ENCODE peak calls at places on chromosomes 11 and 22, in six cellular contexts. Z, H, S, J, R and N are unnamed samples.

GRCh38 chr11:26700536-26701235 is 21.2 kb downstream of the SLC5A12 start:
- DNase-seq in Z (no peak), H (no peak), S (no peak), J (no peak), R (no peak), N (no peak)

GRCh38 chr11:68963779-68964178 is 17.0 kb downstream of the MRGPRD start:
- DNase-seq in Z (no peak), H (no peak), S (no peak), J (no peak), R (no peak), N (peak)

GRCh38 chr11:33920838-33921613 is 29.1 kb upstream of the LMO2 start:
- DNase-seq in Z (no peak), H (no peak), S (no peak), J (no peak), R (no peak), N (no peak)

GRCh38 chr11:31802990-31803812 is 7.9 kb downstream of the PAX6 start:
- DNase-seq in Z (no peak), H (no peak), S (no peak), J (no peak), R (no peak), N (no peak)

GRCh38 chr11:34501962-34502361 is 11.6 kb downstream of the ELF5 start:
- DNase-seq in Z (no peak), H (no peak), S (no peak), J (no peak), R (no peak), N (no peak)

GRCh38 chr22:49968313-49968830 is 7.8 kb downstream of the PIM3 start:
- DNase-seq in Z (no peak), H (no peak), S (peak), J (peak), R (no peak), N (peak)

GRCh38 chr11:412641-413119 is 2.1 kb downstream of the SIGIRR start:
- DNase-seq in Z (no peak), H (no peak), S (no peak), J (no peak), R (no peak), N (no peak)

GRCh38 chr11:78657441-78657840 is 82.8 kb upstream of the NARS2 start:
- DNase-seq in Z (no peak), H (no peak), S (no peak), J (no peak), R (no peak), N (no peak)

GRCh38 chr11:8040261-8040920 is 40.6 kb upstream of the TUB start:
- DNase-seq in Z (no peak), H (no peak), S (no peak), J (no peak), R (no peak), N (no peak)

GRCh38 chr22:40218723-40219294 is 41.1 kb downstream of the TNRC6B start:
- DNase-seq in Z (no peak), H (no peak), S (peak), J (no peak), R (no peak), N (peak)

GRCh38 chr11:30422389-30422788 is 99.5 kb downstream of the ARL14EP start:
- DNase-seq in Z (no peak), H (no peak), S (no peak), J (no peak), R (no peak), N (no peak)

GRCh38 chr22:36149464-36149863 is 11.1 kb downstream of the APOL3 start:
- DNase-seq in Z (no peak), H (no peak), S (no peak), J (no peak), R (no peak), N (no peak)

GRCh38 chr11:106216281-106216680 is 138.8 kb downstream of the AASDHPPT start:
- DNase-seq in Z (no peak), H (no peak), S (no peak), J (no peak), R (no peak), N (no peak)

GRCh38 chr11:31798057-31799035 is 12.8 kb downstream of the PAX6 start:
- DNase-seq in Z (no peak), H (no peak), S (no peak), J (no peak), R (no peak), N (no peak)

GRCh38 chr11:122852071-122852831 is 14.0 kb downstream of the CRTAM start:
- DNase-seq in Z (no peak), H (peak), S (no peak), J (no peak), R (no peak), N (no peak)

GRCh38 chr11:18844753-18845367 is 53.3 kb upstream of the PTPN5 start:
- DNase-seq in Z (peak), H (peak), S (no peak), J (no peak), R (peak), N (no peak)

GRCh38 chr22:37115032-37115431 is 5.5 kb upstream of the TMPRSS6 start:
- DNase-seq in Z (no peak), H (no peak), S (no peak), J (no peak), R (no peak), N (no peak)

GRCh38 chr11:62725686-62726085 is 1.6 kb downstream of the HNRNPUL2 start:
- DNase-seq in Z (no peak), H (peak), S (peak), J (no peak), R (no peak), N (no peak)

GRCh38 chr11:96033054-96033453 is 109.1 kb upstream of the MTMR2 start:
- DNase-seq in Z (no peak), H (peak), S (no peak), J (no peak), R (no peak), N (no peak)

GRCh38 chr11:57761301-57762234 is at the start of gene CTNND1:
- DNase-seq in Z (peak), H (peak), S (peak), J (peak), R (peak), N (peak)

GRCh38 chr11:62654297-62654696 is 1.2 kb upstream of the INTS5 start:
- DNase-seq in Z (no peak), H (no peak), S (no peak), J (no peak), R (no peak), N (no peak)

GRCh38 chr11:46295312-46295995 is 18.0 kb downstream of the CREB3L1 start:
- DNase-seq in Z (no peak), H (no peak), S (no peak), J (peak), R (no peak), N (no peak)

GRCh38 chr11:23897453-23898289 is 599.2 kb upstream of the LUZP2 start:
- DNase-seq in Z (no peak), H (peak), S (no peak), J (no peak), R (no peak), N (no peak)

GRCh38 chr11:61797263-61797944 is 4.7 kb downstream of the FEN1 start:
- DNase-seq in Z (peak), H (peak), S (peak), J (peak), R (peak), N (no peak)

GRCh38 chr11:30488304-30488998 is 97.7 kb downstream of the MPPED2 start:
- DNase-seq in Z (no peak), H (peak), S (peak), J (no peak), R (no peak), N (no peak)

GRCh38 chr11:120573756-120574354 is 62.3 kb downstream of the GRIK4 start:
- DNase-seq in Z (no peak), H (no peak), S (no peak), J (no peak), R (no peak), N (no peak)

GRCh38 chr11:100851584-100852152 is 164.6 kb downstream of the ARHGAP42 start:
- DNase-seq in Z (no peak), H (peak), S (no peak), J (no peak), R (no peak), N (no peak)

GRCh38 chr11:8321876-8322275 is 58.2 kb upstream of the LMO1 start:
- DNase-seq in Z (no peak), H (no peak), S (no peak), J (no peak), R (no peak), N (no peak)

GRCh38 chr11:62081378-62082291 is 42.2 kb upstream of the INCENP start:
- DNase-seq in Z (peak), H (peak), S (peak), J (peak), R (peak), N (peak)

GRCh38 chr11:96257036-96257435 is 86.0 kb downstream of the MAML2 start:
- DNase-seq in Z (no peak), H (no peak), S (no peak), J (no peak), R (no peak), N (no peak)

GRCh38 chr11:12222099-12222751 is 111.8 kb downstream of the MICAL2 start:
- DNase-seq in Z (no peak), H (no peak), S (peak), J (peak), R (no peak), N (no peak)

GRCh38 chr11:131582021-131582531 is 211.7 kb downstream of the NTM start:
- DNase-seq in Z (no peak), H (no peak), S (no peak), J (no peak), R (no peak), N (no peak)

GRCh38 chr11:46223252-46223513 is 54.3 kb upstream of the CREB3L1 start:
- DNase-seq in Z (no peak), H (no peak), S (no peak), J (no peak), R (no peak), N (no peak)

GRCh38 chr22:27874185-27874584 is 44.9 kb downstream of the PITPNB start:
- DNase-seq in Z (no peak), H (no peak), S (no peak), J (no peak), R (no peak), N (no peak)

GRCh38 chr11:13090228-13090708 is 81.2 kb downstream of the RASSF10 start:
- DNase-seq in Z (no peak), H (no peak), S (no peak), J (no peak), R (no peak), N (no peak)

GRCh38 chr11:69563946-69564780 is 76.8 kb upstream of the CCND1 start:
- DNase-seq in Z (no peak), H (no peak), S (no peak), J (no peak), R (no peak), N (peak)

GRCh38 chr11:92440701-92441338 is 216.2 kb downstream of the FAT3 start:
- DNase-seq in Z (no peak), H (no peak), S (no peak), J (no peak), R (no peak), N (no peak)

GRCh38 chr11:117823941-117824420 is 563 bp downstream of the FXYD2 start:
- DNase-seq in Z (no peak), H (no peak), S (peak), J (peak), R (no peak), N (peak)

GRCh38 chr11:117822522-117823033 is 2.0 kb downstream of the FXYD2 start:
- DNase-seq in Z (no peak), H (no peak), S (no peak), J (no peak), R (no peak), N (no peak)

GRCh38 chr11:117824571-117825537 is at the start of gene FXYD2:
- DNase-seq in Z (no peak), H (no peak), S (no peak), J (peak), R (no peak), N (peak)

GRCh38 chr11:117822031-117822521 is 2.5 kb downstream of the FXYD2 start:
- DNase-seq in Z (no peak), H (peak), S (no peak), J (no peak), R (no peak), N (peak)

GRCh38 chr11:117823294-117823940 is 1.1 kb downstream of the FXYD2 start:
- DNase-seq in Z (no peak), H (no peak), S (no peak), J (peak), R (no peak), N (peak)
- TF ChIP-seq CTCF in Z (peak), H (peak), S (no peak), J (no peak), R (no peak), N (no peak)

DNA sequence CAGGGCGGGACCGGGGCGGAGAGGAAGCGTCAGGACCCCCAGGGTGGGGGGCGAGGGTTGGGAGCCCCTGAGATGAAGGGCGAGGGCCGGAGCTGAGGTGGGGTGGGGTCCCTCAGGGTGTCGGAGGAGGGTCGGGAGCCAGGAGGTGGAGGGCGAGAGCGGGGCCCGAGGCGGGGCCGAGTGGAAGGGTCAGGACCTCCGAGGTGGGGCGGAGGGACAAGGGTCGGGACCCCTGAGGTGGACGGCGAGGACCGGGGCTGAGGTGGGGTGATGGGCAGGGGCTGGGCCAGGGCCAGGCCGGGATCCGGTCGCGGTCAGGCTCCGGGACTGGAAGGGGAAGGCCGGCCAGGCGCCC is 409 bp downstream of the SMC1B start:
- DNase-seq in Z (no peak), H (no peak), S (no peak), J (no peak), R (no peak), N (no peak)
- H3K4me3 ChIP-seq in Z (no peak), H (no peak), S (peak), J (no peak), R (peak), N (peak)

DNA sequence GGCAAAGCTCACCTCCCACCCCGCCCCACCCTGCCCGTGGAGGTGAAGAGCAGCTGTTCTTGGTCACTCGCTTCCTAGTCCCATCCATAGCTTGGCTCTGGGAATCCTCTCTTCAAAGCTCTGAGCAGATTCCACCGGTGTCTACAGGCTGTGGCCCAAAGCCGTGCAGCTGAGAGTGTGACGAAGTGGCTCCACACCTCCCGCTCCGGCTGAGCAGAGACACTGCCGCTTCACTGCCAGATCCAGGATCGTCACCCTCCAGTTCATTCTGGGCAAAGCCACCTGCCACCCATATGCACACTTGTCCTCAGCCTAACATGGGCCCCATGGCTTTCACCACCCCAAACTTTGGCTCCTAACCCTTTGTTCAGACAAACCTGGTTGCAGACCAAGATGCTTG is 532.9 kb upstream of the B3GAT1 start:
- DNase-seq in Z (no peak), H (no peak), S (no peak), J (no peak), R (no peak), N (no peak)
- H3K27ac ChIP-seq in Z (no peak), H (no peak), S (no peak), J (no peak), R (no peak), N (no peak)

GRCh38 chr11:44430140-44430539 is 120.2 kb upstream of the ALX4 start:
- DNase-seq in Z (no peak), H (no peak), S (no peak), J (no peak), R (no peak), N (peak)

GRCh38 chr11:44426119-44426518 is 116.2 kb upstream of the ALX4 start:
- DNase-seq in Z (no peak), H (no peak), S (no peak), J (no peak), R (no peak), N (peak)

GRCh38 chr11:44424841-44425240 is 114.9 kb upstream of the ALX4 start:
- DNase-seq in Z (no peak), H (peak), S (no peak), J (no peak), R (no peak), N (no peak)

GRCh38 chr11:44426958-44427357 is 117.0 kb upstream of the ALX4 start:
- DNase-seq in Z (no peak), H (no peak), S (no peak), J (no peak), R (no peak), N (peak)

DNA sequence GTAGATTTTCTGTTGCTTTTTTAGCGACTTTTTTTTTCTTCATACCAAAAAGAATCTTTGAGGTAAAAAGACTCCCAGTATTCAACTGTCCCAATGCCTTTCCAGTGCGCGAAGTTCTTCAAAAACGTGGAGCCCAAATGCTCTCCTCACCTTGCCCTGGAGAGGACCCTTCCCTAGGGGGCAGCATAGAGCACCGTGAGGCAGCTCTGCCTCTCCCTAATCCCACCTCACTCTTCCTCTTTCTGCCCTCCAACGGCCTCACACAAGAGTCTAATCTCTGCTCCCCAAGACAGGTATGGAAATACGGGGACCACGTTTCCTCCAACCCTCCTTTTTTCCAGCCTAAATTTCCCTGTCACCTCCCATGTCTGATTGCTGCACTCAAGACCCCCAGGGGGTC is 117.5 kb upstream of the ALX4 start:
- DNase-seq in Z (no peak), H (peak), S (peak), J (no peak), R (no peak), N (peak)
- TF ChIP-seq CTCF in Z (peak), H (peak), S (no peak), J (no peak), R (peak), N (no peak)

DNA sequence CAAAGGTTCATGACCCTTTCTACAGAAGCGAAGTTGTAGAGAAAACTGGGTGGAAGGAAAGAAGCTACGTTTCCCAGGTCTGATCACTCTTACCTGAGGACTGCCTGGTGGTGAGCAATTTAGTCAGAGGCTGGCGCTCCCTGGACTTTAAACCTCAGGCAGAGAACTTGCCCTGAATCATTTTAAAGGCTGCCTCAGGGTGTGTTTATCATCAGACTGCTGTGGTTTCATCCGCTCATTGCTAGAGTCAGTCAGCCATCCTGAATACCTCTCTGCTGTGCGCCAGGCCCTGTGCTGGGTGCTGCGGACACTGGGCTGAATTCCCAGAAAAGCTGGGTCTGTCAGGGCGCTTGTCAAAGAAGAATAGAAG is 2.7 kb downstream of the DTX4 start:
- DNase-seq in Z (no peak), H (peak), S (peak), J (no peak), R (no peak), N (no peak)
- H3K4me3 ChIP-seq in Z (no peak), H (peak), S (peak), J (no peak), R (no peak), N (no peak)

GRCh38 chr11:36638586-36638985 is 40.5 kb upstream of the RAG2 start:
- DNase-seq in Z (no peak), H (no peak), S (no peak), J (no peak), R (no peak), N (no peak)
- H3K27ac ChIP-seq in Z (no peak), H (no peak), S (no peak), J (no peak), R (no peak), N (no peak)

GRCh38 chr11:9776203-9776602 is 112.3 kb downstream of the SWAP70 start:
- DNase-seq in Z (no peak), H (peak), S (no peak), J (no peak), R (no peak), N (no peak)

GRCh38 chr11:9775393-9775780 is 111.5 kb downstream of the SWAP70 start:
- DNase-seq in Z (no peak), H (no peak), S (no peak), J (no peak), R (no peak), N (no peak)

GRCh38 chr11:9774109-9774508 is 110.2 kb downstream of the SWAP70 start:
- DNase-seq in Z (no peak), H (no peak), S (no peak), J (no peak), R (no peak), N (no peak)

GRCh38 chr11:9773524-9773923 is 109.6 kb downstream of the SWAP70 start:
- DNase-seq in Z (no peak), H (no peak), S (no peak), J (no peak), R (no peak), N (no peak)

GRCh38 chr11:9774591-9775392 is 110.9 kb downstream of the SWAP70 start:
- DNase-seq in Z (no peak), H (peak), S (no peak), J (no peak), R (no peak), N (no peak)
- TF ChIP-seq CTCF in Z (no peak), H (no peak), S (no peak), J (no peak), R (no peak), N (no peak)

GRCh38 chr11:126990716-126991480 is 9.7 kb downstream of the KIRREL3 start:
- DNase-seq in Z (no peak), H (no peak), S (no peak), J (no peak), R (no peak), N (no peak)
- H3K4me3 ChIP-seq in Z (no peak), H (no peak), S (no peak), J (no peak), R (no peak), N (no peak)